ENCODE peak calls at places on chromosomes 12 and 14, in five cellular contexts. Y is HepG2, L is H54, I is K562, Q is tibial nerve. O is an unnamed sample.

GRCh38 chr12:42446761-42447160 is 120.8 kb downstream of the PPHLN1 start:
- DNase-seq in Y (no peak), L (no peak), I (no peak), Q (no peak), O (no peak)

GRCh38 chr12:53255993-53256392 is 12.1 kb upstream of the ESPL1 start:
- DNase-seq in Y (no peak), L (no peak), I (no peak), Q (no peak), O (no peak)

GRCh38 chr14:78152246-78153068 is 17.7 kb upstream of the NRXN3 start:
- DNase-seq in Y (no peak), L (no peak), I (no peak), Q (no peak), O (no peak)

GRCh38 chr14:45181329-45181728 is 45.6 kb downstream of the FANCM start:
- DNase-seq in Y (no peak), L (no peak), I (no peak), Q (no peak), O (no peak)

GRCh38 chr12:47097276-47097896 is 17.6 kb upstream of the AMIGO2 start:
- DNase-seq in Y (no peak), L (no peak), I (no peak), Q (no peak), O (no peak)

GRCh38 chr14:44564908-44565307 is 57.8 kb upstream of the FSCB start:
- DNase-seq in Y (no peak), L (no peak), I (no peak), Q (no peak), O (no peak)

GRCh38 chr12:67647547-67648305 is 819 bp upstream of the DYRK2 start:
- DNase-seq in Y (peak), L (peak), I (peak), Q (peak), O (peak)

GRCh38 chr14:21106506-21107359 is 5.9 kb downstream of the TMEM253 start:
- DNase-seq in Y (peak), L (no peak), I (peak), Q (peak), O (peak)

GRCh38 chr14:52267501-52268190 is at the start of gene PTGDR:
- DNase-seq in Y (no peak), L (no peak), I (no peak), Q (no peak), O (peak)

GRCh38 chr14:99260652-99261551 is 11.1 kb downstream of the BCL11B start:
- DNase-seq in Y (no peak), L (no peak), I (no peak), Q (no peak), O (no peak)

GRCh38 chr12:40184493-40185302 is 40.1 kb upstream of the LRRK2 start:
- DNase-seq in Y (no peak), L (no peak), I (no peak), Q (no peak), O (no peak)

DNA sequence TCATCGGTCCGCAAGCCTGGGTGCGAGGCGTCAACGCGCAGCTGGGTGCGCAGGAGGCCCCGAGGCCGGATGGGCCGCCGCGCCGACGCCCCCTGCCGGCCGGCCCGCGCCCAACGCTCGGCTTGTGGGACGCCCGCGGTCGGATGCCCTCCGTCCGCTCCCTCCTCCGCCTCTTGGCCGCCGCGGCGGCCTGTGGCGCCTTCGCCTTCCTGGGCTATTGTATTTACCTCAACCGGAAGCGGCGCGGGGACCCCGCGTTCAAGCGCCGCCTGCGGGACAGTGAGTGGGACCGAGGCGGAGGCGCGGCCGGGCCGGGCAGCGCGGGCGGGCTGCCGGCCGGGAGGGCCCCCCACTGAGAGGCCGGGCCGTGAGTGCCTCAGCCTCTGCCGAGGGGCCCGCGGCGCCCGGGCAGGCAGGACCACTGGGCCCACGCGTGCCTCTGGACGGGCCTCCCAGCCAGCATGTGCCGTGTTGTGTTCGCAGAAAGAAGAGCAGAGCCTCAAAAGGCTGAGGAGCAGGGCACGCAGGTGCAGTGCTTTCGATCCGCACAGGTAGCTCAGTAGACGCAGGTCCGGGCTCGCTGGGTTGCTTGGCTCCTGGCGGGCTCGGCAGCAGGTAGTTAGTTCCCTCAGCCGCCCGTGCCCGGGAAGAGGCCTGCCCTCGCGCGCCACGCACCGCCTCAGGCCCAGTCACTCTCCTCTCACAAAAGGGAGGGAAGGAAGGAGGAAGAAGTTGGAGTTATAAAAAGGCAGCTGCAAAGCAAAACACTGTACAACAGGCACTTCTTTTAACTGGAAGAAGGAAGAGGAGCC is at the start of gene TOMM20L:
- DNase-seq in Y (peak), L (peak), I (peak), Q (no peak), O (peak)
- TF ChIP-seq POLR2A in Y (peak), L (no peak), I (no peak), Q (no peak), O (peak)

GRCh38 chr12:8687846-8688601 is 9.8 kb upstream of the RIMKLB start:
- DNase-seq in Y (no peak), L (peak), I (no peak), Q (no peak), O (no peak)
- TF ChIP-seq POLR2A in Y (no peak), L (no peak), I (no peak), Q (no peak), O (no peak)

GRCh38 chr12:59517522-59517921 is 78.3 kb upstream of the SLC16A7 start:
- DNase-seq in Y (no peak), L (no peak), I (no peak), Q (no peak), O (no peak)
- TF ChIP-seq POLR2A in Y (no peak), L (no peak), I (no peak), Q (no peak), O (no peak)

DNA sequence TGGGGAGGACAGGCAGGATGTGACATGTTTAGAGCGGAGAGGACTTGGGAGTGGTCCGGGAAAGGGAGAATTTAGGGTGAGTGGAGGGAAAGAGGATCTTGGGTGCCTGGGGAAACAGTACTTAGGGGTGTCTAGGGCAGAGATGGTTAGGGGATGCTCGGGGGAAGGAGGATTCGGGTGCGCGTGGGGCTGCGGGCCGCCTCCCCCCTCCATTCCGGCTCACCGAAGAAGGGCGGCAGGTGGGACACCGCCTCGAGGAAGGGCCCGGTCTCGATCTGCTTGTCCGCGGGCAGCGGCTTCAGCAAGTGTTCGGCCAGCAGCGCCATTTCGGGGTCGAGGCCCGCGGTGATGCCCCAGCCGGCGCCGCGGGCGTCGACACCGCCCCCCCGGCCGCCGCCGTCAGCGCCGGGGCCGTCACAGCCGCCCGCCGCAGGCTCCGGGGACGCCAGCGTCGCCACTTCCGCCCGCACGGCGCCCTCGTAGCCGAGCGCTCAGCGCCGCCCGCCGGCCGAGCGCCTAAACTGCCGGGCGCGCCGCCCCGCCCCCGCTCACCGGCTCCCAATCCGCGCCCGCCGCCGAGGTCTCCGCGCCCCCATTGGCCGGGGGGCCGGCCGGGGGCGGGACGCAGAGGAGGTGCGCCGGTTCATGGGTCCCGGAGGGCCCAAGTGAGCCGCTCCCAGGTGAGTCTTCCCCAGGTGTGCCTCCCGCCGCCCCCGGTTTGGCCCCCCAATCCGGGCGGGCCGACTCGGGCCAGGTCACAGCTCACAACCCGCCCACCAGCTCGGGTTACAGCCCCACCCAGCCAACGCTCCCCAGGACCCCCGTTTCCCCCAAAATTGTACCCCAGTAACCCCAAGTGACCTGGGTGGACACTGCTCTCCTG is at the start of gene GLTP:
- DNase-seq in Y (peak), L (peak), I (peak), Q (peak), O (peak)
- TF ChIP-seq POLR2A in Y (no peak), L (peak), I (no peak), Q (peak), O (peak)

O was measured in right lobe of liver.